ENCODE peak calls at places on chromosomes 12 and 14, in eight cellular contexts. C, R, L, T, M, U, H and K are unnamed samples.

GRCh38 chr12:107570721-107571120 is 114.9 kb upstream of the PWP1 start:
- DNase-seq in T (no peak), H (no peak), C (no peak), R (peak), M (no peak), L (no peak), U (peak), K (peak)

GRCh38 chr14:77598366-77599050 is 17.9 kb downstream of the SPTLC2 start:
- DNase-seq in U (peak), C (no peak), R (no peak), L (peak), M (no peak), H (no peak), T (peak), K (no peak)

GRCh38 chr14:94121485-94121884 is 7.9 kb downstream of the IFI27L2 start:
- DNase-seq in U (no peak), C (no peak), T (no peak), L (no peak), H (no peak), R (no peak), M (no peak), K (no peak)

GRCh38 chr12:120224304-120225199 is 23.6 kb upstream of the RPLP0 start:
- DNase-seq in C (no peak), H (peak), R (peak), U (peak), T (peak), L (no peak), M (peak), K (no peak)

GRCh38 chr12:10102322-10102721 is 3.5 kb upstream of the CLEC1A start:
- DNase-seq in T (no peak), H (no peak), L (no peak), U (no peak), R (no peak), C (no peak), M (no peak), K (no peak)

GRCh38 chr12:106341086-106341879 is 16.3 kb upstream of the POLR3B start:
- DNase-seq in C (no peak), T (no peak), H (no peak), M (no peak), L (no peak), U (no peak), R (no peak), K (no peak)

GRCh38 chr12:65252515-65252914 is 26.0 kb upstream of the MSRB3 start:
- DNase-seq in T (no peak), M (no peak), H (no peak), U (no peak), R (no peak), C (no peak), L (no peak), K (no peak)

GRCh38 chr14:69615471-69616407 is 4.3 kb downstream of the SUSD6 start:
- DNase-seq in M (peak), T (peak), U (peak), C (no peak), R (peak), L (peak), H (peak), K (peak)

GRCh38 chr14:70186826-70187483 is 1.8 kb downstream of the SLC8A3 start:
- DNase-seq in U (peak), M (no peak), H (no peak), R (peak), C (peak), T (no peak), L (no peak), K (no peak)

GRCh38 chr14:90536092-90536491 is 139.3 kb downstream of the CALM1 start:
- DNase-seq in R (peak), H (no peak), T (no peak), U (no peak), L (no peak), C (no peak), M (no peak), K (no peak)

GRCh38 chr14:75247286-75247922 is 31.2 kb upstream of the FOS start:
- DNase-seq in C (no peak), T (peak), R (no peak), H (no peak), M (no peak), U (no peak), L (peak), K (no peak)

GRCh38 chr12:100656141-100656540 is 82.7 kb downstream of the GAS2L3 start:
- DNase-seq in T (no peak), L (no peak), U (no peak), C (no peak), R (no peak), H (no peak), M (no peak), K (no peak)

GRCh38 chr12:100652488-100652887 is 79.0 kb downstream of the GAS2L3 start:
- DNase-seq in R (no peak), L (no peak), C (no peak), U (no peak), M (no peak), H (no peak), T (no peak), K (no peak)

GRCh38 chr12:100651694-100652093 is 78.2 kb downstream of the GAS2L3 start:
- DNase-seq in H (no peak), U (no peak), M (no peak), C (peak), R (no peak), T (no peak), L (no peak), K (no peak)

GRCh38 chr12:100661300-100661951 is 87.9 kb downstream of the GAS2L3 start:
- DNase-seq in L (no peak), C (no peak), H (no peak), M (no peak), U (no peak), R (peak), T (no peak), K (no peak)

GRCh38 chr12:100656806-100657205 is 83.3 kb downstream of the GAS2L3 start:
- DNase-seq in H (no peak), U (no peak), L (no peak), C (peak), R (no peak), T (no peak), M (no peak), K (no peak)
- TF ChIP-seq CTCF in H (no peak), U (no peak), L (no peak), C (no peak), R (no peak), T (no peak), M (no peak), K (no peak)

GRCh38 chr12:7143564-7143963 is 13.4 kb downstream of the CLSTN3 start:
- DNase-seq in C (no peak), M (no peak), L (no peak), H (no peak), R (no peak), T (no peak), U (no peak), K (no peak)

GRCh38 chr12:7145671-7146070 is 15.5 kb downstream of the CLSTN3 start:
- DNase-seq in M (no peak), L (no peak), H (no peak), U (no peak), T (no peak), C (no peak), R (no peak), K (no peak)

GRCh38 chr12:7146228-7146627 is 16.1 kb downstream of the CLSTN3 start:
- DNase-seq in M (no peak), R (no peak), H (no peak), T (no peak), L (no peak), C (no peak), U (no peak), K (no peak)

GRCh38 chr12:7142809-7143465 is 12.8 kb downstream of the CLSTN3 start:
- DNase-seq in C (no peak), M (no peak), R (no peak), L (no peak), H (no peak), T (no peak), U (no peak), K (no peak)

GRCh38 chr12:7144414-7145120 is 14.4 kb downstream of the CLSTN3 start:
- DNase-seq in H (no peak), T (peak), R (peak), L (no peak), M (no peak), U (no peak), C (peak), K (peak)
- TF ChIP-seq CTCF in H (no peak), T (peak), R (peak), L (peak), M (peak), U (peak), C (peak), K (peak)

GRCh38 chr12:113149361-113150150 is at the start of gene CFAP73:
- DNase-seq in M (peak), R (peak), H (no peak), C (peak), T (no peak), U (peak), L (peak), K (peak)
- TF ChIP-seq CTCF in M (no peak), R (no peak), H (no peak), C (peak), T (no peak), U (no peak), L (no peak), K (no peak)

DNA sequence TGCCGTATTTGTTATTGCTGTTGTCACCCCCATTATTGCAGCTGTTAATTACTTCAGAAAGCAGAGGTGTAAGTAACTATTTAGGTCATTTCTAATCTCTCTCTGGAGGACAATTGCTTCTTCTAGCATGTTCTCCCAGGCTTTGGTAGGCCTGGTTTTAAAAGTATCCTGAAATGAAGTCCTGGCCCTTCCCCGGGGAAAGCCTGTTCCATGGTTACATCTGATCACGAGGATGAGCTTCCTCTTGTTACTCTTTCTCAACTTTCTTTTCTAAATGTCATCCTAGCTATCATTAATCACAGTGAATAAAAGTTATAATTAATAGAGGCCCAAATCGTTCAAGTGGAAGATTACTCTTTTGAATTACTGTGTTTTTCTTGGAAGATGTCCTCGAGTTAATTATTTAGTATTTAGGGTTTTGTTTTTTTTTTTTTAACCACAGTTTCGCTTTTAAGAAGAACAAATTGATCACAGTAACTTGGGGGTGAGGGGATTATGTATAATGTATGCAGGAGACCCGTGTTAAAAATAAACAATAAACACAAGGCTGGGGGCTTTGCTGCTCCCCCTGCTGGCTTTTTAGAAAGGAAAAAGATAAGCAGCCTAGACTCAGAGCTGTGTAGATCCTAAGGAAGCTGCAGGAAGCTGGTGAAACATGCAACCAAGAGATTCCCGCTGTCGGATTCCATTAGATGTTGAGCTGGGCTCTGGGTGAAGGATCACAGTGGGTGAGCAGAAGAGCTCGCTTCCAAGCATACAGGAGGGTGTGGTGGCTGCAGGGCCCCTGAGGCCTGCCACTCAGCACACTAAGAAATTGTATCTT is 420.1 kb downstream of the FUT8 start:
- DNase-seq in M (no peak), H (no peak), T (no peak), U (no peak), R (peak), L (no peak), C (peak), K (no peak)
- TF ChIP-seq CTCF in M (no peak), H (no peak), T (peak), U (no peak), R (peak), L (no peak), C (peak), K (peak)

GRCh38 chr14:45621731-45622130 is 368.7 kb upstream of the MIS18BP1 start:
- DNase-seq in U (no peak), M (no peak), T (no peak), C (no peak), R (no peak), H (no peak), L (no peak), K (no peak)
- TF ChIP-seq CTCF in U (no peak), M (no peak), T (no peak), C (no peak), R (no peak), H (no peak), L (no peak), K (no peak)

GRCh38 chr12:51871126-51871525 is 16.8 kb upstream of the ANKRD33 start:
- DNase-seq in R (no peak), C (no peak), H (no peak), M (no peak), U (no peak), T (no peak), L (no peak), K (no peak)

GRCh38 chr12:51869490-51869865 is 18.4 kb upstream of the ANKRD33 start:
- DNase-seq in C (peak), L (no peak), M (no peak), H (no peak), T (no peak), R (no peak), U (no peak), K (no peak)

GRCh38 chr12:51869931-51870330 is 18.0 kb upstream of the ANKRD33 start:
- DNase-seq in U (no peak), T (no peak), M (no peak), L (no peak), H (no peak), R (no peak), C (no peak), K (no peak)

GRCh38 chr12:51867796-51868428 is 19.4 kb upstream of the FIGNL2 start:
- DNase-seq in L (no peak), T (no peak), M (no peak), H (no peak), U (no peak), R (no peak), C (no peak), K (no peak)

GRCh38 chr12:51868821-51869489 is 18.9 kb upstream of the ANKRD33 start:
- DNase-seq in R (no peak), H (no peak), M (no peak), U (no peak), L (no peak), C (peak), T (no peak), K (no peak)
- TF ChIP-seq CTCF in R (no peak), H (no peak), M (no peak), U (no peak), L (no peak), C (no peak), T (no peak), K (no peak)

DNA sequence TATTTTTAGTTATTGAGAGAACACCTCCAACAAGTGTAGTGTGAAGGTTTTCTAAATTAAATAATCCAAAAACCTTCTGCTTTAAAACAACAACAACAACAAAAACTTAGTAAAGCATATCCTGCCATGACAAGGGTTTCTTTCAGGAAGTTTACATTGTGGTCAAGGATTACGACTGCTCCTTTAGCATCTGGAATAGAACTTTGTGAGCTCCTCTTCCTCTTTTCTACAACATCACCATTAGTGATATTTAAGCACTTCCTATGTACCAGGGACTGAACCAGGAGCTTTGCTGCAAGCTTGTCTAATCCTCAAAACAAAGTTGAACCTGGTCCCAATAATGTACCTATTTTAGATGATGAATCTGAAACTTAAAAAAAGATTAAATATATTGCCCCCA is 315.4 kb upstream of the KITLG start:
- DNase-seq in C (no peak), L (no peak), H (no peak), T (no peak), M (no peak), U (no peak), R (no peak), K (no peak)
- TF ChIP-seq CTCF in C (no peak), L (no peak), H (no peak), T (no peak), M (no peak), U (no peak), R (no peak), K (no peak)